ENCODE peak calls at places on chromosomes 13 and 19, in seven cellular contexts. One of them, this sample, is unnamed. For H3K27me3, the result is how much of the 10 kb centered on the place peaks cover.

GRCh38 chr13:73603646-73604045 is 530.6 kb downstream of the KLF12 start:
- DNase-seq in H7: no peak
- DNase-seq in bronchial epithelial cell: peak
- DNase-seq in heart left ventricle: no peak
- DNase-seq in cardiac muscle cell: no peak
- DNase-seq in aorta: no peak
- DNase-seq in naive thymus-derived CD4-positive, alpha-beta T cell: no peak
- DNase-seq in this sample: no peak

GRCh38 chr13:63696055-63696454 is 2280.4 kb upstream of the PCDH20 start:
- DNase-seq in cardiac muscle cell: no peak
- DNase-seq in aorta: no peak
- DNase-seq in bronchial epithelial cell: no peak
- DNase-seq in heart left ventricle: no peak
- DNase-seq in H7: no peak
- DNase-seq in naive thymus-derived CD4-positive, alpha-beta T cell: no peak
- DNase-seq in this sample: no peak

GRCh38 chr19:3375221-3376088 is 9.1 kb downstream of the NFIC start:
- DNase-seq in H7: peak
- DNase-seq in heart left ventricle: peak
- DNase-seq in naive thymus-derived CD4-positive, alpha-beta T cell: no peak
- DNase-seq in cardiac muscle cell: no peak
- DNase-seq in bronchial epithelial cell: no peak
- DNase-seq in aorta: peak
- DNase-seq in this sample: no peak

GRCh38 chr19:58381460-58382220 is 810 bp upstream of the ZNF837 start:
- DNase-seq in naive thymus-derived CD4-positive, alpha-beta T cell: no peak
- DNase-seq in bronchial epithelial cell: no peak
- DNase-seq in heart left ventricle: no peak
- DNase-seq in H7: no peak
- DNase-seq in cardiac muscle cell: no peak
- DNase-seq in aorta: no peak
- DNase-seq in this sample: no peak

GRCh38 chr19:15584541-15585115 is 30.4 kb upstream of the CYP4F8 start:
- DNase-seq in cardiac muscle cell: no peak
- DNase-seq in naive thymus-derived CD4-positive, alpha-beta T cell: peak
- DNase-seq in heart left ventricle: peak
- DNase-seq in H7: peak
- DNase-seq in aorta: peak
- DNase-seq in bronchial epithelial cell: peak
- DNase-seq in this sample: peak

GRCh38 chr19:22882797-22883196 is 50.7 kb downstream of the ZNF723 start:
- DNase-seq in H7: no peak
- DNase-seq in bronchial epithelial cell: peak
- DNase-seq in naive thymus-derived CD4-positive, alpha-beta T cell: no peak
- DNase-seq in cardiac muscle cell: no peak
- DNase-seq in heart left ventricle: no peak
- DNase-seq in aorta: no peak
- DNase-seq in this sample: no peak

GRCh38 chr13:108955741-108956140 is 326.3 kb downstream of the MYO16 start:
- DNase-seq in bronchial epithelial cell: no peak
- DNase-seq in cardiac muscle cell: no peak
- DNase-seq in H7: no peak
- DNase-seq in aorta: no peak
- DNase-seq in heart left ventricle: no peak
- DNase-seq in naive thymus-derived CD4-positive, alpha-beta T cell: no peak
- DNase-seq in this sample: no peak

GRCh38 chr19:27974082-27974513 is 1238.9 kb downstream of the UQCRFS1 start:
- DNase-seq in cardiac muscle cell: peak
- DNase-seq in H7: peak
- DNase-seq in bronchial epithelial cell: peak
- DNase-seq in naive thymus-derived CD4-positive, alpha-beta T cell: no peak
- DNase-seq in aorta: no peak
- DNase-seq in heart left ventricle: no peak
- DNase-seq in this sample: no peak

GRCh38 chr19:7355151-7355845 is 6.6 kb downstream of the ARHGEF18 start:
- DNase-seq in heart left ventricle: no peak
- DNase-seq in aorta: no peak
- DNase-seq in bronchial epithelial cell: peak
- DNase-seq in cardiac muscle cell: no peak
- DNase-seq in naive thymus-derived CD4-positive, alpha-beta T cell: no peak
- DNase-seq in H7: peak
- DNase-seq in this sample: no peak

GRCh38 chr19:50460161-50460765 is 16.0 kb upstream of the EMC10 start:
- DNase-seq in bronchial epithelial cell: no peak
- DNase-seq in heart left ventricle: no peak
- DNase-seq in cardiac muscle cell: no peak
- DNase-seq in naive thymus-derived CD4-positive, alpha-beta T cell: no peak
- DNase-seq in aorta: no peak
- DNase-seq in H7: no peak
- DNase-seq in this sample: no peak

GRCh38 chr19:6754653-6755463 is 12.4 kb downstream of the SH2D3A start:
- DNase-seq in aorta: no peak
- DNase-seq in bronchial epithelial cell: no peak
- DNase-seq in heart left ventricle: no peak
- DNase-seq in H7: peak
- DNase-seq in cardiac muscle cell: no peak
- DNase-seq in naive thymus-derived CD4-positive, alpha-beta T cell: no peak
- DNase-seq in this sample: no peak

GRCh38 chr13:99931462-99931861 is 40.1 kb downstream of the ZIC5 start:
- DNase-seq in naive thymus-derived CD4-positive, alpha-beta T cell: no peak
- DNase-seq in cardiac muscle cell: no peak
- DNase-seq in bronchial epithelial cell: no peak
- DNase-seq in aorta: no peak
- DNase-seq in H7: no peak
- DNase-seq in heart left ventricle: no peak
- DNase-seq in this sample: no peak

GRCh38 chr13:21909331-21909730 is 238.5 kb downstream of the FGF9 start:
- DNase-seq in H7: no peak
- DNase-seq in bronchial epithelial cell: peak
- DNase-seq in cardiac muscle cell: no peak
- DNase-seq in naive thymus-derived CD4-positive, alpha-beta T cell: no peak
- DNase-seq in heart left ventricle: no peak
- DNase-seq in aorta: no peak
- DNase-seq in this sample: no peak

GRCh38 chr19:42252365-42253244 is 2.3 kb downstream of the ERF start:
- DNase-seq in naive thymus-derived CD4-positive, alpha-beta T cell: no peak
- DNase-seq in aorta: no peak
- DNase-seq in H7: peak
- DNase-seq in heart left ventricle: peak
- DNase-seq in bronchial epithelial cell: peak
- DNase-seq in cardiac muscle cell: peak
- DNase-seq in this sample: no peak

GRCh38 chr19:11175920-11176319 is 20.3 kb upstream of the SPC24 start:
- DNase-seq in cardiac muscle cell: no peak
- DNase-seq in bronchial epithelial cell: no peak
- DNase-seq in naive thymus-derived CD4-positive, alpha-beta T cell: no peak
- DNase-seq in H7: no peak
- DNase-seq in heart left ventricle: no peak
- DNase-seq in aorta: no peak
- DNase-seq in this sample: no peak

GRCh38 chr19:55091955-55092354 is 16.3 kb downstream of the EPS8L1 start:
- DNase-seq in bronchial epithelial cell: no peak
- DNase-seq in cardiac muscle cell: no peak
- DNase-seq in aorta: no peak
- DNase-seq in H7: peak
- DNase-seq in naive thymus-derived CD4-positive, alpha-beta T cell: no peak
- DNase-seq in heart left ventricle: peak
- DNase-seq in this sample: no peak

GRCh38 chr13:42333613-42334328 is 61.8 kb downstream of the AKAP11 start:
- DNase-seq in heart left ventricle: no peak
- DNase-seq in aorta: no peak
- DNase-seq in H7: no peak
- DNase-seq in cardiac muscle cell: peak
- DNase-seq in naive thymus-derived CD4-positive, alpha-beta T cell: peak
- DNase-seq in bronchial epithelial cell: peak
- DNase-seq in this sample: no peak

GRCh38 chr19:27676334-27676733 is 1536.6 kb downstream of the UQCRFS1 start:
- DNase-seq in naive thymus-derived CD4-positive, alpha-beta T cell: no peak
- DNase-seq in bronchial epithelial cell: no peak
- DNase-seq in aorta: no peak
- DNase-seq in cardiac muscle cell: no peak
- DNase-seq in heart left ventricle: no peak
- DNase-seq in H7: no peak
- DNase-seq in this sample: no peak

GRCh38 chr19:34448191-34448590 is 20.0 kb downstream of the UBA2 start:
- DNase-seq in cardiac muscle cell: no peak
- DNase-seq in H7: no peak
- DNase-seq in bronchial epithelial cell: no peak
- DNase-seq in naive thymus-derived CD4-positive, alpha-beta T cell: no peak
- DNase-seq in heart left ventricle: no peak
- DNase-seq in aorta: no peak
- DNase-seq in this sample: no peak

GRCh38 chr13:99496322-99497142 is 4.7 kb upstream of the TM9SF2 start:
- DNase-seq in cardiac muscle cell: no peak
- DNase-seq in heart left ventricle: peak
- DNase-seq in naive thymus-derived CD4-positive, alpha-beta T cell: peak
- DNase-seq in bronchial epithelial cell: peak
- DNase-seq in aorta: peak
- DNase-seq in H7: no peak
- DNase-seq in this sample: peak

GRCh38 chr19:2014731-2015610 is 543 bp downstream of the BTBD2 start:
- DNase-seq in bronchial epithelial cell: no peak
- DNase-seq in cardiac muscle cell: peak
- DNase-seq in heart left ventricle: peak
- DNase-seq in H7: peak
- DNase-seq in naive thymus-derived CD4-positive, alpha-beta T cell: no peak
- DNase-seq in aorta: no peak
- DNase-seq in this sample: no peak

GRCh38 chr13:113192279-113192678 is 16.2 kb downstream of the PCID2 start:
- DNase-seq in naive thymus-derived CD4-positive, alpha-beta T cell: no peak
- DNase-seq in aorta: no peak
- DNase-seq in cardiac muscle cell: no peak
- DNase-seq in heart left ventricle: no peak
- DNase-seq in H7: no peak
- DNase-seq in bronchial epithelial cell: no peak
- DNase-seq in this sample: no peak

GRCh38 chr19:34962945-34963530 is 991 bp downstream of the ZNF792 start:
- DNase-seq in naive thymus-derived CD4-positive, alpha-beta T cell: peak
- DNase-seq in aorta: no peak
- DNase-seq in H7: peak
- DNase-seq in cardiac muscle cell: no peak
- DNase-seq in bronchial epithelial cell: no peak
- DNase-seq in heart left ventricle: no peak
- DNase-seq in this sample: no peak

GRCh38 chr13:113804703-113805430 is 45.8 kb downstream of the TMEM255B start:
- DNase-seq in aorta: peak
- DNase-seq in heart left ventricle: no peak
- DNase-seq in cardiac muscle cell: no peak
- DNase-seq in naive thymus-derived CD4-positive, alpha-beta T cell: no peak
- DNase-seq in bronchial epithelial cell: no peak
- DNase-seq in H7: peak
- DNase-seq in this sample: no peak

GRCh38 chr19:52007436-52007804 is 591 bp downstream of the ZNF615 start:
- DNase-seq in bronchial epithelial cell: no peak
- DNase-seq in heart left ventricle: no peak
- DNase-seq in aorta: no peak
- DNase-seq in naive thymus-derived CD4-positive, alpha-beta T cell: no peak
- DNase-seq in H7: peak
- DNase-seq in cardiac muscle cell: peak
- DNase-seq in this sample: no peak

GRCh38 chr19:18616023-18616422 is 3.4 kb downstream of the TMEM59L start:
- DNase-seq in H7: no peak
- DNase-seq in naive thymus-derived CD4-positive, alpha-beta T cell: no peak
- DNase-seq in cardiac muscle cell: no peak
- DNase-seq in aorta: no peak
- DNase-seq in bronchial epithelial cell: no peak
- DNase-seq in heart left ventricle: no peak
- DNase-seq in this sample: no peak

GRCh38 chr19:18612051-18612771 is 459 bp upstream of the TMEM59L start:
- DNase-seq in cardiac muscle cell: no peak
- DNase-seq in bronchial epithelial cell: no peak
- DNase-seq in H7: peak
- DNase-seq in heart left ventricle: no peak
- DNase-seq in aorta: no peak
- DNase-seq in naive thymus-derived CD4-positive, alpha-beta T cell: no peak
- DNase-seq in this sample: no peak

GRCh38 chr19:18611327-18612050 is 1.2 kb upstream of the TMEM59L start:
- DNase-seq in aorta: no peak
- DNase-seq in heart left ventricle: no peak
- DNase-seq in H7: peak
- DNase-seq in cardiac muscle cell: no peak
- DNase-seq in bronchial epithelial cell: no peak
- DNase-seq in naive thymus-derived CD4-positive, alpha-beta T cell: no peak
- DNase-seq in this sample: no peak

GRCh38 chr19:18612772-18613588 is at the start of gene TMEM59L:
- DNase-seq in bronchial epithelial cell: no peak
- DNase-seq in H7: peak
- DNase-seq in aorta: no peak
- DNase-seq in heart left ventricle: no peak
- DNase-seq in naive thymus-derived CD4-positive, alpha-beta T cell: peak
- DNase-seq in cardiac muscle cell: peak
- DNase-seq in this sample: peak

GRCh38 chr19:18613589-18614234 is 1.0 kb downstream of the TMEM59L start:
- DNase-seq in bronchial epithelial cell: no peak
- DNase-seq in cardiac muscle cell: no peak
- DNase-seq in naive thymus-derived CD4-positive, alpha-beta T cell: no peak
- DNase-seq in H7: peak
- DNase-seq in aorta: no peak
- DNase-seq in heart left ventricle: no peak
- DNase-seq in this sample: no peak
- H3K27me3 ChIP-seq in bronchial epithelial cell: under half
- H3K27me3 ChIP-seq in cardiac muscle cell: half or more
- H3K27me3 ChIP-seq in naive thymus-derived CD4-positive, alpha-beta T cell: under half
- H3K27me3 ChIP-seq in H7: half or more
- H3K27me3 ChIP-seq in aorta: under half
- H3K27me3 ChIP-seq in heart left ventricle: half or more
- H3K27me3 ChIP-seq in this sample: under half

DNA sequence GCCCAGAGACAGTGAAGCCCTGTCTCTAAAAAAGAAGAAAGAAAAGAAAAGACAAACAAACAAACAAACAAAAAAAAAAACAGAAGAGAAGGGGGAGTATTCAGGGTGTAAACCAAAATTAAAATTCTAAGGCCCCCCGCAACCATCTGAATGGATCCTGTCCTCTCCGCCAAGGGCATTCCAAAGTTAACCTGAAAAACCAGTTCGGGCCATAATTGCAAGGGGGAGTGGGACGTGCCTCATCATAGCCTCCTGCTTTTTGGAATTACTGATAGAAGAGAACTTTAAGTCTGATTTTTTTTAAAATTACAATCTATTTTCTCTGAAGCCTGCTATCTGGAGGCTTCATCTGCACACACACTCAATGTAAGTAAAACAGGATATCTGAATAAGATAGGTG is 5.7 kb upstream of the IFNL2 start:
- DNase-seq in aorta: no peak
- DNase-seq in bronchial epithelial cell: no peak
- DNase-seq in naive thymus-derived CD4-positive, alpha-beta T cell: no peak
- DNase-seq in cardiac muscle cell: no peak
- DNase-seq in heart left ventricle: no peak
- DNase-seq in H7: no peak
- DNase-seq in this sample: no peak
- H3K27me3 ChIP-seq in aorta: under half
- H3K27me3 ChIP-seq in bronchial epithelial cell: under half
- H3K27me3 ChIP-seq in naive thymus-derived CD4-positive, alpha-beta T cell: under half
- H3K27me3 ChIP-seq in cardiac muscle cell: half or more
- H3K27me3 ChIP-seq in heart left ventricle: half or more
- H3K27me3 ChIP-seq in H7: under half
- H3K27me3 ChIP-seq in this sample: under half

GRCh38 chr19:46221981-46222610 is 7.4 kb upstream of the IGFL1 start:
- DNase-seq in bronchial epithelial cell: peak
- DNase-seq in naive thymus-derived CD4-positive, alpha-beta T cell: no peak
- DNase-seq in cardiac muscle cell: peak
- DNase-seq in heart left ventricle: peak
- DNase-seq in aorta: peak
- DNase-seq in H7: peak
- DNase-seq in this sample: no peak
- H3K27me3 ChIP-seq in bronchial epithelial cell: under half
- H3K27me3 ChIP-seq in naive thymus-derived CD4-positive, alpha-beta T cell: under half
- H3K27me3 ChIP-seq in cardiac muscle cell: under half
- H3K27me3 ChIP-seq in heart left ventricle: under half
- H3K27me3 ChIP-seq in aorta: under half
- H3K27me3 ChIP-seq in H7: under half
- H3K27me3 ChIP-seq in this sample: under half

GRCh38 chr13:111642156-111642767 is 321.8 kb downstream of the TEX29 start:
- DNase-seq in cardiac muscle cell: no peak
- DNase-seq in heart left ventricle: no peak
- DNase-seq in H7: no peak
- DNase-seq in naive thymus-derived CD4-positive, alpha-beta T cell: no peak
- DNase-seq in aorta: no peak
- DNase-seq in bronchial epithelial cell: no peak
- DNase-seq in this sample: no peak
- H3K27me3 ChIP-seq in cardiac muscle cell: under half
- H3K27me3 ChIP-seq in heart left ventricle: under half
- H3K27me3 ChIP-seq in H7: under half
- H3K27me3 ChIP-seq in naive thymus-derived CD4-positive, alpha-beta T cell: under half
- H3K27me3 ChIP-seq in aorta: under half
- H3K27me3 ChIP-seq in bronchial epithelial cell: under half
- H3K27me3 ChIP-seq in this sample: under half

This sample was measured in CD8-positive, alpha-beta T cell.